ENCODE peak calls at places on chromosomes 7 and 10, in four cellular contexts. One of them, this sample, is unnamed.

GRCh38 chr7:138435231-138435919 is 24.7 kb upstream of the TRIM24 start:
- DNase-seq in colonic mucosa: no peak
- DNase-seq in CD8-positive, alpha-beta memory T cell: no peak
- DNase-seq in neural progenitor cell: no peak
- DNase-seq in this sample: no peak

GRCh38 chr10:16653223-16653622 is 131.5 kb upstream of the C1QL3 start:
- DNase-seq in colonic mucosa: no peak
- DNase-seq in CD8-positive, alpha-beta memory T cell: no peak
- DNase-seq in neural progenitor cell: no peak
- DNase-seq in this sample: no peak

GRCh38 chr7:142460402-142461117 is 202.7 kb upstream of the PRSS58 start:
- DNase-seq in colonic mucosa: no peak
- DNase-seq in CD8-positive, alpha-beta memory T cell: no peak
- DNase-seq in neural progenitor cell: no peak
- DNase-seq in this sample: no peak

GRCh38 chr10:95341716-95342130 is 50.9 kb upstream of the PDLIM1 start:
- DNase-seq in colonic mucosa: no peak
- DNase-seq in CD8-positive, alpha-beta memory T cell: no peak
- DNase-seq in neural progenitor cell: no peak
- DNase-seq in this sample: no peak

GRCh38 chr10:74099836-74100235 is 50.8 kb downstream of the AP3M1 start:
- DNase-seq in colonic mucosa: no peak
- DNase-seq in CD8-positive, alpha-beta memory T cell: no peak
- DNase-seq in neural progenitor cell: no peak
- DNase-seq in this sample: no peak

GRCh38 chr7:41915861-41916260 is 213.0 kb upstream of the INHBA start:
- DNase-seq in colonic mucosa: no peak
- DNase-seq in CD8-positive, alpha-beta memory T cell: no peak
- DNase-seq in neural progenitor cell: no peak
- DNase-seq in this sample: peak; percentile 50

GRCh38 chr7:19392246-19392645 is 247.0 kb upstream of the FERD3L start:
- DNase-seq in colonic mucosa: no peak
- DNase-seq in CD8-positive, alpha-beta memory T cell: no peak
- DNase-seq in neural progenitor cell: no peak
- DNase-seq in this sample: no peak

GRCh38 chr10:104639595-104640338 is 1.3 kb upstream of the SORCS3 start:
- DNase-seq in colonic mucosa: no peak
- DNase-seq in CD8-positive, alpha-beta memory T cell: no peak
- DNase-seq in neural progenitor cell: peak; percentile 57
- DNase-seq in this sample: no peak

GRCh38 chr10:44752451-44753441 is 158.4 kb upstream of the TMEM72 start:
- DNase-seq in colonic mucosa: no peak
- DNase-seq in CD8-positive, alpha-beta memory T cell: no peak
- DNase-seq in neural progenitor cell: no peak
- DNase-seq in this sample: peak; percentile 62

GRCh38 chr7:82109288-82109687 is 334.3 kb downstream of the CACNA2D1 start:
- DNase-seq in colonic mucosa: no peak
- DNase-seq in CD8-positive, alpha-beta memory T cell: no peak
- DNase-seq in neural progenitor cell: no peak
- DNase-seq in this sample: peak; percentile 32

GRCh38 chr7:100247152-100247757 is 27.5 kb downstream of the PVRIG start:
- DNase-seq in colonic mucosa: no peak
- DNase-seq in CD8-positive, alpha-beta memory T cell: no peak
- DNase-seq in neural progenitor cell: peak; percentile 71
- DNase-seq in this sample: peak; percentile 96

GRCh38 chr10:116698364-116698763 is 44.0 kb downstream of the HSPA12A start:
- DNase-seq in colonic mucosa: no peak
- DNase-seq in CD8-positive, alpha-beta memory T cell: no peak
- DNase-seq in neural progenitor cell: no peak
- DNase-seq in this sample: no peak

DNA sequence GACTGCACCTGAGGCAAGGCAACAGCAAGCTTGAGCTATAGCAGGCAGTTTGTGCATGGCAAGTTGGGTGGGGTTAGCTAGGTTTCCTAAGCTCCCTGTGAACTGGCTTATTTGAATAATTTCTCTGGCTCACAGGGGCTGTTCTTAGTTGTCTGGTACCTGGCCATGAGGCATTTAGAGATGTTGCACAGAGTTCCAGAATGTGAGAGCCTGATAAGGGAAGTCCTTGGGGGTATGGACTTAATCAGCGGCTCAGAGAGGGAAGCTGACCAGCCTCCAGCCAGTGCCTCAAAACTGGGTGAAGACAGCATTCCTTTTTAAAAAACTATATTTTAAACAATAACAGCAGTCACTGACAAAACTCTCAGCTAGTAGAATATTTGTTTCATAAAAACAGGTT is 307.4 kb downstream of the FZD1 start:
- DNase-seq in colonic mucosa: no peak
- DNase-seq in CD8-positive, alpha-beta memory T cell: no peak
- DNase-seq in neural progenitor cell: no peak
- DNase-seq in this sample: no peak
- H3K36me3 ChIP-seq in colonic mucosa: no peaks in the 10 kb centered on the region
- H3K36me3 ChIP-seq in CD8-positive, alpha-beta memory T cell: no peaks in the 10 kb centered on the region
- H3K36me3 ChIP-seq in neural progenitor cell: no peaks in the 10 kb centered on the region
- H3K36me3 ChIP-seq in this sample: no peaks in the 10 kb centered on the region

DNA sequence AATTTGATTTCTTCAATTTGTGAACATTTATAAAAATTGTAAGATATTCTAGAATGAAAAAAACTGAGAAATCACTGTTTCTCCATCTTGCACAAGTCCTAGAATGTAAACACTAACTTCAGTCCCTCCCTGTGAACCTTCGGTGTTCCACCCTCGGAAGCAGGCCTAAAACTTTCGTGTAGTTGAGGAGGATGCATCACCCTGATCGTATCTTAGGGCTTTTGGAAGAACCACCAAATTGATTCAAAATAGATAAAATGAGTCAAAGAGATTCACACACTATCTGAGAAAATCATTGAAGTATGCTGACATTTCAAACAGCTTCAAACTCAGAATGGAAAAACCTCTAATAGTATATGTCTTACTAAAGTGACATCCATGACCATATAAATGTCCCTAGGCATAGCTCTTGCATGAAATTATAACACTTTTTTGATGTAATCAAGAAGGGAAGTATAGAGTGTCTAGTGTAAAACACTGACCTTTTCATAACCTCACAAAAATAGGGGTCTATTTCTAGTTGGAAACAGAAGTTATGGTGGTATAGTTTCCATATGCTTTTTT is 271.0 kb downstream of the GATA3 start:
- DNase-seq in colonic mucosa: no peak
- DNase-seq in CD8-positive, alpha-beta memory T cell: no peak
- DNase-seq in neural progenitor cell: no peak
- DNase-seq in this sample: no peak
- H3K4me3 ChIP-seq in colonic mucosa: no peak overlapping the region
- H3K4me3 ChIP-seq in CD8-positive, alpha-beta memory T cell: no peak overlapping the region
- H3K4me3 ChIP-seq in neural progenitor cell: no peak overlapping the region
- H3K4me3 ChIP-seq in this sample: no peak overlapping the region

DNA sequence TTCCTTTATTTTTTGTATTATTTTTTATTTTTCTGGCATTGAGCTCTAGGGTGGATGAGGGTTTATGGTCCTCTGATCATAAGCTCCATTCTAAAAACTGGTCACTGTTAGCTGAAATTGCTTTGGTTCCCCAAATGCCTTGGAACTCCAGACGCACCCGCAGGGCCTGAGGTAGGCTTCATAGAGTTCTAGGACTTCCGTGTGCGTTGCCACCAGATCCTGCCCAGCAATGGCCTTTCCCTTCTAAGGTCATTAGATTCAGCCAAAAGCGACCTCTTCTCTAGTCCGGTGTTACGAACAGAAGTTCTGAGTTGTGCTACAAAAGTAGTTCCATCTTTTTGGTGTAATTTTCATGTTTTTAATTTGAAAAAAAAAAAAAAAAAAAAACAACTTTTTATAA is 64.4 kb downstream of the KLHDC10 start:
- DNase-seq in colonic mucosa: no peak
- DNase-seq in CD8-positive, alpha-beta memory T cell: no peak
- DNase-seq in neural progenitor cell: no peak
- DNase-seq in this sample: no peak
- H3K36me3 ChIP-seq in colonic mucosa: no peaks in the 10 kb centered on the region
- H3K36me3 ChIP-seq in CD8-positive, alpha-beta memory T cell: peaks cover 8% of the 10 kb centered on the region
- H3K36me3 ChIP-seq in neural progenitor cell: peaks cover 1% of the 10 kb centered on the region
- H3K36me3 ChIP-seq in this sample: peaks cover 25% of the 10 kb centered on the region

GRCh38 chr10:48526371-48526821 is 78.5 kb downstream of the ARHGAP22 start:
- DNase-seq in colonic mucosa: no peak
- DNase-seq in CD8-positive, alpha-beta memory T cell: no peak
- DNase-seq in neural progenitor cell: peak; percentile 67
- DNase-seq in this sample: peak; percentile 43
- H3K4me3 ChIP-seq in colonic mucosa: no peak overlapping the region
- H3K4me3 ChIP-seq in CD8-positive, alpha-beta memory T cell: no peak overlapping the region
- H3K4me3 ChIP-seq in neural progenitor cell: peak overlapping the region; percentile 29
- H3K4me3 ChIP-seq in this sample: no peak overlapping the region

GRCh38 chr10:126536148-126536547 is 134.3 kb downstream of the C10orf90 start:
- DNase-seq in colonic mucosa: no peak
- DNase-seq in CD8-positive, alpha-beta memory T cell: no peak
- DNase-seq in neural progenitor cell: peak; percentile 58
- DNase-seq in this sample: no peak
- H3K36me3 ChIP-seq in colonic mucosa: no peaks in the 10 kb centered on the region
- H3K36me3 ChIP-seq in CD8-positive, alpha-beta memory T cell: no peaks in the 10 kb centered on the region
- H3K36me3 ChIP-seq in neural progenitor cell: no peaks in the 10 kb centered on the region
- H3K36me3 ChIP-seq in this sample: no peaks in the 10 kb centered on the region